ENCODE peak calls at places on chromosomes 11 and 22, in four cellular contexts. W, K, X and E are unnamed samples.

GRCh38 chr22:34709641-34710040 is 356.3 kb upstream of the ISX start:
- DNase-seq in X (no peak), K (no peak), W (no peak), E (no peak)

GRCh38 chr11:119991669-119992068 is 146.2 kb downstream of the TRIM29 start:
- DNase-seq in X (no peak), K (no peak), W (no peak), E (no peak)

GRCh38 chr22:48700566-48701295 is 1126.9 kb downstream of the BRD1 start:
- DNase-seq in W (no peak), K (no peak), X (no peak), E (no peak)

GRCh38 chr22:48359613-48359965 is 1468.1 kb downstream of the BRD1 start:
- DNase-seq in X (no peak), K (no peak), W (no peak), E (no peak)

GRCh38 chr11:95716266-95716665 is 73.3 kb downstream of the FAM76B start:
- DNase-seq in W (peak), X (no peak), K (peak), E (peak)

GRCh38 chr22:49113758-49114157 is 713.9 kb downstream of the BRD1 start:
- DNase-seq in W (no peak), X (no peak), K (no peak), E (no peak)

GRCh38 chr11:79028214-79028613 is 412.6 kb downstream of the TENM4 start:
- DNase-seq in W (no peak), K (no peak), X (no peak), E (no peak)

GRCh38 chr11:133809525-133810178 is 35.7 kb downstream of the SPATA19 start:
- DNase-seq in K (no peak), W (no peak), X (no peak), E (no peak)

GRCh38 chr11:47001666-47002285 is 65.2 kb downstream of the CSTPP1 start:
- DNase-seq in W (peak), K (no peak), X (no peak), E (peak)

GRCh38 chr11:70050243-70050642 is 27.9 kb upstream of the ANO1 start:
- DNase-seq in W (no peak), X (no peak), K (no peak), E (no peak)

GRCh38 chr11:116981216-116981887 is 116.9 kb downstream of the SIK3 start:
- DNase-seq in X (no peak), K (peak), W (no peak), E (no peak)

GRCh38 chr22:38799265-38800002 is 5.5 kb upstream of the DNAL4 start:
- DNase-seq in W (no peak), K (peak), X (no peak), E (no peak)

GRCh38 chr11:119479685-119480275 is 56.8 kb upstream of the THY1 start:
- DNase-seq in K (peak), X (peak), W (peak), E (peak)

GRCh38 chr11:33869511-33870422 is 22.1 kb downstream of the LMO2 start:
- DNase-seq in X (peak), W (peak), K (peak), E (peak)

GRCh38 chr22:39388261-39389011 is 11.1 kb upstream of the TAB1 start:
- DNase-seq in K (peak), W (peak), X (peak), E (peak)

GRCh38 chr11:120174866-120175265 is 36.0 kb upstream of the OAF start:
- DNase-seq in X (no peak), W (no peak), K (no peak), E (no peak)

GRCh38 chr22:37674248-37674647 is 1.2 kb upstream of the LGALS1 start:
- DNase-seq in X (no peak), W (no peak), K (no peak), E (no peak)

GRCh38 chr11:26651916-26652315 is 69.9 kb downstream of the SLC5A12 start:
- DNase-seq in K (no peak), W (no peak), X (peak), E (no peak)

GRCh38 chr11:26655287-26655686 is 66.6 kb downstream of the SLC5A12 start:
- DNase-seq in X (no peak), W (no peak), K (no peak), E (no peak)

GRCh38 chr11:26649884-26650283 is 72.0 kb downstream of the SLC5A12 start:
- DNase-seq in X (peak), W (peak), K (peak), E (peak)
- TF ChIP-seq CTCF in X (peak), W (peak), K (peak), E (peak)

GRCh38 chr11:43686207-43686606 is 5.7 kb downstream of the HSD17B12 start:
- DNase-seq in K (no peak), W (no peak), X (no peak), E (no peak)
- H3K4me3 ChIP-seq in K (no peak), W (no peak), X (no peak), E (no peak)

GRCh38 chr11:67698247-67698646 is 23.8 kb upstream of the ALDH3B2 start:
- DNase-seq in W (peak), K (peak), X (peak), E (no peak)
- TF ChIP-seq CTCF in W (peak), K (peak), X (peak), E (peak)

DNA sequence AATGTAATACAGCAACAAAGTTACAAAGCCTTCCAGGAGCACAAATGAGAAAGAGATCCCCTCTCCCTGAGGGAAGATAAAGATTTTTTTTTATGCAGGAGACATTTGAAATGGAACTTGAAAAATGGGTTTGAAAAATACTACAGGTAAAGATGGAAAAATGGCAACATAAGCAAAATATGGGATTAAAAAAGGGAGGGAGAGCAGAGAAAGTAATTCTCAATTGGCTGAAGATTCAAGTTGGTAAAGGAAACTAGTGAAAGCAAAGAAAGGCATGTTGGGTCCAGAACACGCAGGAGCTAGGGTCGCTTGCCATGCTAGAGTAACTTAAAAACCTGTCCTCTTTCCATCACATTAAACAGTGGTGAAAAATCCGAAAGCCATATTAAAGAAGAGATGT is 1.5 kb downstream of the ZW10 start:
- DNase-seq in K (no peak), X (no peak), W (no peak), E (no peak)
- H3K4me3 ChIP-seq in K (no peak), X (no peak), W (no peak), E (no peak)

DNA sequence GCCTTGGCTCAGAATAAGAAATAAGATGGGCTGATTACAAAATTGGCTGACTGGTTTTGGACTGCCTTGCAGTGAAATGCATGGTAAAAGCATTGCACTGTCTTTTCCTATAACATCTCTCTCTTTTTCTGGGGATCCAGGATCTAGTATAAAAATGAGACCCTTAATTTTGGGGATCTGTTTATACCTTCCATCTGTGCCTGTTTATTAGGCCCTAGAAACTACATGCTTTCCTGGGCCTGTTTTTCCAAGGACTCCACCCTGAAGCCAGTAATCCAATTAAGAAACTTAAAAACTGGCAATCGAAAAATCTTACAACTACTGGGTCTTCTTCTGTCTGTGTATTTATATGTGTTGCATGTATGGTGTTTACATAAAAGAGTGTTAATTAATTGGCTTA is 14.5 kb downstream of the HORMAD2 start:
- DNase-seq in X (no peak), K (no peak), W (no peak), E (peak)
- TF ChIP-seq CTCF in X (no peak), K (no peak), W (no peak), E (no peak)

GRCh38 chr11:109027851-109028250 is 363.0 kb downstream of the DDX10 start:
- DNase-seq in X (no peak), W (no peak), K (no peak), E (no peak)
- H3K4me3 ChIP-seq in X (no peak), W (no peak), K (no peak), E (no peak)

GRCh38 chr11:19323502-19323901 is 82.8 kb upstream of the E2F8 start:
- DNase-seq in W (peak), X (no peak), K (peak), E (no peak)
- TF ChIP-seq CTCF in W (peak), X (peak), K (peak), E (peak)

GRCh38 chr22:36221799-36222751 is 17.3 kb downstream of the APOL2 start:
- DNase-seq in K (peak), X (peak), W (peak), E (peak)
- H3K4me3 ChIP-seq in K (no peak), X (no peak), W (peak), E (peak)

GRCh38 chr11:132284048-132284447 is 913.6 kb downstream of the NTM start:
- DNase-seq in K (no peak), W (no peak), X (no peak), E (no peak)

GRCh38 chr11:132284611-132285010 is 914.2 kb downstream of the NTM start:
- DNase-seq in W (no peak), X (no peak), K (no peak), E (no peak)

GRCh38 chr11:132278801-132279574 is 908.6 kb downstream of the NTM start:
- DNase-seq in K (peak), W (peak), X (peak), E (peak)
- TF ChIP-seq CTCF in K (peak), W (peak), X (peak), E (peak)